ENCODE peak calls at places on chromosome 15, in ten cellular contexts. J is ovary, C is SK-MEL-5, V is T-helper 1 cell, F is small intestine, L is Calu3, M is PC-9, N is HT1080, D is HFF-Myc, T is hepatocyte. S is an unnamed sample.

GRCh38 chr15:44216958-44217357 is 21.9 kb upstream of the FRMD5 start:
- DNase-seq in J (no peak), L (no peak), T (no peak), D (no peak), V (no peak), M (no peak), C (no peak), F (no peak), N (no peak), S (no peak)

GRCh38 chr15:70257573-70258220 is 160.0 kb upstream of the TLE3 start:
- DNase-seq in J (no peak), N (no peak), D (no peak), F (no peak), T (no peak), M (no peak), L (no peak), V (no peak), C (no peak), S (no peak)

GRCh38 chr15:94080416-94080815 is 150.9 kb upstream of the MCTP2 start:
- DNase-seq in D (peak), F (no peak), T (no peak), L (no peak), N (peak), V (no peak), M (peak), J (no peak), C (no peak), S (no peak)

GRCh38 chr15:31358957-31359721 is 32.5 kb downstream of the KLF13 start:
- DNase-seq in D (no peak), M (no peak), V (no peak), T (no peak), N (no peak), C (no peak), F (no peak), L (no peak), J (no peak), S (no peak)

GRCh38 chr15:41967506-41968206 is 4.7 kb downstream of the EHD4 start:
- DNase-seq in J (no peak), N (peak), V (no peak), F (no peak), T (no peak), C (no peak), D (no peak), L (no peak), M (no peak), S (peak)

GRCh38 chr15:44243146-44243545 is 45.4 kb upstream of the GOLM2 start:
- DNase-seq in F (no peak), C (no peak), D (no peak), V (no peak), L (no peak), T (no peak), J (no peak), M (no peak), N (no peak), S (no peak)

GRCh38 chr15:50800715-50801114 is 35.2 kb upstream of the SPPL2A start:
- DNase-seq in M (no peak), N (no peak), C (no peak), F (no peak), T (no peak), D (no peak), V (no peak), L (no peak), J (no peak), S (no peak)

GRCh38 chr15:63348392-63348791 is 33.3 kb downstream of the CA12 start:
- DNase-seq in C (peak), N (peak), J (peak), V (no peak), F (peak), D (no peak), L (peak), T (peak), M (peak), S (peak)

GRCh38 chr15:35087759-35088158 is 2.7 kb upstream of the NANOGP8 start:
- DNase-seq in L (no peak), J (no peak), D (no peak), N (no peak), C (no peak), F (no peak), M (no peak), V (no peak), T (no peak), S (no peak)

GRCh38 chr15:73560501-73561117 is 72.6 kb downstream of the NPTN start:
- DNase-seq in M (peak), D (peak), C (peak), N (peak), T (peak), F (peak), J (no peak), L (peak), V (no peak), S (no peak)

GRCh38 chr15:42890161-42890913 is 30.2 kb downstream of the TTBK2 start:
- DNase-seq in T (peak), J (no peak), C (no peak), F (no peak), M (peak), L (peak), V (no peak), D (peak), N (peak), S (no peak)

GRCh38 chr15:27743638-27744037 is 355.5 kb downstream of the OCA2 start:
- DNase-seq in V (no peak), M (no peak), J (no peak), L (no peak), D (no peak), C (no peak), T (no peak), N (no peak), F (no peak), S (no peak)

GRCh38 chr15:69976366-69976994 is 121.2 kb downstream of the TLE3 start:
- DNase-seq in J (no peak), T (peak), M (no peak), C (peak), D (peak), L (peak), N (peak), V (no peak), F (no peak), S (no peak)

GRCh38 chr15:76006136-76006778 is 6.0 kb downstream of the NRG4 start:
- DNase-seq in D (no peak), N (peak), J (no peak), C (peak), V (no peak), M (no peak), F (no peak), T (no peak), L (no peak), S (no peak)

GRCh38 chr15:98856540-98856907 is 151.1 kb downstream of the PGPEP1L start:
- DNase-seq in V (no peak), N (no peak), M (peak), T (no peak), L (no peak), J (no peak), D (no peak), C (no peak), F (no peak), S (no peak)

GRCh38 chr15:63254991-63255390 is 22.4 kb upstream of the APH1B start:
- DNase-seq in T (no peak), D (no peak), V (no peak), F (no peak), M (no peak), J (no peak), C (no peak), N (no peak), L (no peak), S (no peak)

GRCh38 chr15:28991236-28992171 is 105.7 kb downstream of the APBA2 start:
- DNase-seq in J (no peak), L (no peak), C (no peak), N (no peak), M (no peak), T (no peak), F (no peak), D (no peak), V (no peak), S (no peak)

GRCh38 chr15:59294574-59294960 is 78.1 kb downstream of the MYO1E start:
- DNase-seq in V (no peak), F (no peak), N (no peak), J (no peak), T (no peak), M (peak), D (no peak), L (no peak), C (no peak), S (no peak)

GRCh38 chr15:88337993-88338392 is 81.5 kb upstream of the NTRK3 start:
- DNase-seq in F (no peak), V (no peak), J (no peak), L (no peak), T (no peak), M (no peak), N (no peak), D (no peak), C (peak), S (no peak)

GRCh38 chr15:41917767-41918430 is 24.0 kb upstream of the SPTBN5 start:
- DNase-seq in V (no peak), J (no peak), N (peak), F (peak), D (peak), M (peak), T (peak), C (no peak), L (peak), S (peak)

GRCh38 chr15:82143390-82144047 is 97.7 kb upstream of the MEX3B start:
- DNase-seq in F (no peak), D (no peak), L (no peak), N (no peak), V (no peak), C (no peak), T (no peak), M (no peak), J (no peak), S (no peak)

GRCh38 chr15:65067645-65068416 is at the start of gene RASL12:
- DNase-seq in M (no peak), V (no peak), J (peak), T (peak), L (no peak), D (no peak), F (no peak), C (no peak), N (no peak), S (no peak)

S was measured in breast epithelium.